ENCODE peak calls at places on chromosomes 7 and 10, in five cellular contexts. A is AG10803, J is dorsolateral prefrontal cortex, Q is AG09309, G is psoas muscle. O is an unnamed sample.

GRCh38 chr10:110615057-110615630 is 29.0 kb upstream of the RBM20 start:
- DNase-seq in A (no peak), J (no peak), Q (no peak), G (no peak), O (no peak)

GRCh38 chr7:148611692-148612091 is 21.1 kb downstream of the C7orf33 start:
- DNase-seq in A (no peak), J (no peak), Q (no peak), G (no peak), O (no peak)

GRCh38 chr7:24440851-24441250 is 132.4 kb upstream of the PALS2 start:
- DNase-seq in A (no peak), J (no peak), Q (no peak), G (no peak), O (no peak)

GRCh38 chr7:66626236-66626957 is 2.3 kb upstream of the KCTD7 start:
- DNase-seq in A (peak), J (no peak), Q (peak), G (no peak), O (no peak)

GRCh38 chr7:102024005-102024768 is 206.8 kb downstream of the CUX1 start:
- DNase-seq in A (no peak), J (no peak), Q (no peak), G (no peak), O (no peak)

GRCh38 chr7:148588168-148588890 is 2.2 kb upstream of the C7orf33 start:
- DNase-seq in A (no peak), J (no peak), Q (no peak), G (no peak), O (no peak)

GRCh38 chr7:42274052-42274451 is 37.0 kb upstream of the GLI3 start:
- DNase-seq in A (no peak), J (no peak), Q (no peak), G (no peak), O (no peak)

GRCh38 chr10:132360766-132361447 is 28.9 kb downstream of the LRRC27 start:
- DNase-seq in A (no peak), J (no peak), Q (no peak), G (peak), O (no peak)

GRCh38 chr10:4984971-4985594 is 18.6 kb downstream of the AKR1C2 start:
- DNase-seq in A (peak), J (no peak), Q (peak), G (no peak), O (no peak)

GRCh38 chr10:3287566-3288445 is 115.2 kb upstream of the PITRM1 start:
- DNase-seq in A (no peak), J (no peak), Q (no peak), G (no peak), O (no peak)

GRCh38 chr7:131034166-131034881 is 293.4 kb upstream of the MKLN1 start:
- DNase-seq in A (peak), J (peak), Q (no peak), G (no peak), O (no peak)

DNA sequence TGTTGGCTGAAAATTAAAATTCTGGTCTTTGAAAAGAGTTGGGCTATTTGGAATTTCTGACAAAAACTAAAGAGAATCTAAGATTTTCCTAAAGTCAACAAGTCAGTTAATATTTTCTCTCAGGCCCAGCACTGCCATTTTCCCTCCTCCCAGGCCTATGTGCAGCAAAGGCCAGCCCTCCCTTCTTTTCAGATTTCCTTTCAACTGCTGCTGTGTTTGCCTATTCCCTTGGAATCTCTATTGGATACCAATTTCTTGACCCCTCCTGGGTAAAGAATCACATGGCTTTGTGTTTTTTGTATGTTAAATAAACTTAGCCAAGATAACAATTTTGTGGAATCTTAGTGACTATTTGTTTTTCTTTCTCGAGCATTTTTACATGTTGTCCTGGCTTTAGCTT is 20.1 kb downstream of the MACC1 start:
- DNase-seq in A (no peak), J (no peak), Q (no peak), G (no peak), O (no peak)
- TF ChIP-seq CTCF in A (no peak), J (no peak), Q (no peak), G (no peak), O (no peak)

GRCh38 chr7:112668561-112668960 is 121.6 kb downstream of the TMEM168 start:
- DNase-seq in A (peak), J (no peak), Q (no peak), G (no peak), O (no peak)

GRCh38 chr7:112669306-112669705 is 120.9 kb downstream of the TMEM168 start:
- DNase-seq in A (no peak), J (no peak), Q (no peak), G (no peak), O (no peak)

DNA sequence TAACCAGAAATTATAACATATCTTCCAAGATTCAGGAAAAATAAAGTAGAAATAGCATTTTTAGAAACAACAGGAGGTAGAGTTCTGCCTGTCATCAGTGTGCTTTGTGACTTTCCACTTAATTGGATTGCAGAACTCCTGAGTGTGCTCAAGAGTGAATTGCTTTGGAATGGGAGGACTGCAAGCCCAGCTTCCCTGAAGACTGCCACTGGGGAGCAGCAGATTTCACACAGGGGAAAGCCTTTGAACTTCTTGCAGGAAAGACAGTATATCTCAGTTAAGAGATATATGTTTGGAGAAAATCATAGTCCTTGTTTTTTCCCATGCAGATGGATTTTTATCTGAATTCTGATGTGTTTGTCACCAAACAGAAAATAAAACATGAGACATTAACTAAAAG is 124.5 kb downstream of the TMEM168 start:
- DNase-seq in A (peak), J (no peak), Q (no peak), G (no peak), O (no peak)
- TF ChIP-seq CTCF in A (no peak), J (no peak), Q (peak), G (no peak), O (peak)

GRCh38 chr10:83050815-83051214 is 1088.5 kb upstream of the GHITM start:
- DNase-seq in A (no peak), J (no peak), Q (no peak), G (no peak), O (no peak)
- TF ChIP-seq CTCF in A (no peak), J (no peak), Q (no peak), G (no peak), O (no peak)

GRCh38 chr10:63343476-63343875 is 122.3 kb downstream of the JMJD1C start:
- DNase-seq in A (peak), J (no peak), Q (no peak), G (no peak), O (no peak)
- TF ChIP-seq CTCF in A (no peak), J (no peak), Q (no peak), G (no peak), O (no peak)

GRCh38 chr7:48165157-48165556 is 6.1 kb upstream of the ABCA13 start:
- DNase-seq in A (no peak), J (no peak), Q (no peak), G (no peak), O (no peak)

GRCh38 chr7:48170506-48170905 is 752 bp upstream of the ABCA13 start:
- DNase-seq in A (peak), J (no peak), Q (no peak), G (no peak), O (no peak)

GRCh38 chr7:48171190-48171589 is at the start of gene ABCA13:
- DNase-seq in A (peak), J (no peak), Q (no peak), G (no peak), O (no peak)

GRCh38 chr7:48173313-48173712 is 2.1 kb downstream of the ABCA13 start:
- DNase-seq in A (no peak), J (no peak), Q (no peak), G (no peak), O (no peak)

GRCh38 chr7:48168159-48168558 is 3.1 kb upstream of the ABCA13 start:
- DNase-seq in A (peak), J (no peak), Q (no peak), G (no peak), O (no peak)
- TF ChIP-seq CTCF in A (peak), J (no peak), Q (no peak), G (no peak), O (no peak)

DNA sequence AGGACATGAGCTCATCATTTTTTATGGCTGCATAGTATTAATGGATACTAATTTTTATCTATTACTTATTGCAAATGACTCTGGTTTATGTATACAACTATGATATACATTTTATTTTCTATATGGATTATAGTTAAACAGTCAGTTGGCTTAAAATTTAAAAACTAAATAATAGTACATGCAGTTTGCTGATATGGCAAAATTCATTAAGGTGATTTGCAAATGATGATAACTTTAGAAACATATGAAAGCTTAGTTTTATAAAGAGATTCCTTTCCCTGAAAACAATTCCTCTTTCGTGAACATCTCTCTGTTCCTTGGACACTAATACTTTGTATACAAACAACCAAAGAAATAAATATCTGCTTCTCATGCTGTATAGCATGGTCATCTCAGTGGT is 165.5 kb upstream of the SEMA3E start:
- DNase-seq in A (no peak), J (no peak), Q (no peak), G (no peak), O (no peak)
- TF ChIP-seq CTCF in A (no peak), J (no peak), Q (no peak), G (no peak), O (no peak)

DNA sequence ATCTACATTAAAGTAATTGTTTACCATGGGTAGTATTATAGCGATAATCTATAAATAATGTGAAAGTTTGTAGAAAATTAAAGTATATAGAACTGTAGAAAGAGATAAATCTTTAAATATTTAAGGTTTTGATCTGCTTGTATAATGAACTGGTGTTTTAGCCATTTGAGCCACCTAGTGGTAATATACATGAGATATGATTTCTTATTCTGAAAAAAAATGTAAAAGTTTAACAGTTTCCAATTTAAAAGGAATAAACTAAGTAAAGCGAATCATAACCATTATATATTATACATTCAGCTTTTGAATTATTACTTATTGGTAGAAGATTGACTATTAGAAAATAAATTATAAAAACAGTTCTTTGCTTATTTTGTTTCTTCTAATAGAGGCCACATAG is 91.2 kb downstream of the OTUD1 start:
- DNase-seq in A (peak), J (no peak), Q (no peak), G (no peak), O (no peak)
- TF ChIP-seq CTCF in A (peak), J (peak), Q (peak), G (peak), O (peak)

GRCh38 chr10:54799491-54799890 is 1.5 kb downstream of the PCDH15 start:
- DNase-seq in A (no peak), J (no peak), Q (no peak), G (no peak), O (no peak)

GRCh38 chr10:54796876-54797275 is 4.2 kb downstream of the PCDH15 start:
- DNase-seq in A (no peak), J (no peak), Q (no peak), G (no peak), O (no peak)

GRCh38 chr10:54797636-54798395 is 3.2 kb downstream of the PCDH15 start:
- DNase-seq in A (no peak), J (no peak), Q (no peak), G (no peak), O (no peak)

GRCh38 chr10:54800677-54801480 is at the start of gene PCDH15:
- DNase-seq in A (no peak), J (peak), Q (no peak), G (no peak), O (no peak)
- TF ChIP-seq CTCF in A (no peak), J (peak), Q (no peak), G (peak), O (no peak)

DNA sequence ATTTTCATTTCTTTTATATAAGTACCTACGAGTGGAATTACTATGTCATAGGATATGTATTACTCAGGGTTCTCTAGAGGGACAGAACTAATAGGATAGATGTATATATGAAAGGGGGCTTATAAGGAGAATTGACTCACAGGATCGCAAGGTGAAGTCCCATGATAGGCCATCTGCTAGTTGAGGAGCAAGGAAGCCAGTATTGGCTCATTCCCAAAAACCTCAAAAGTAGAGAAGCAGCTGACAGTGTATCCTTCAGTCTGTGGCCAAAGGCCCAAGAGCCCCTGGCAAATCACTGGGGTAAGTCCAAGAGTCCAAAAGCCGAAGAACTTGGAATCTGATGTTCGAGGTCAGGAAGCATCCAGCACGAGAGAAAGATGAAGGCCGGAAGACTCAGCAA is 59.8 kb downstream of the GALNT17 start:
- DNase-seq in A (no peak), J (no peak), Q (no peak), G (no peak), O (no peak)
- TF ChIP-seq CTCF in A (no peak), J (no peak), Q (no peak), G (no peak), O (no peak)

GRCh38 chr7:114539575-114539974 is 125.0 kb downstream of the FOXP2 start:
- DNase-seq in A (peak), J (no peak), Q (no peak), G (no peak), O (no peak)

GRCh38 chr7:114540291-114540690 is 125.7 kb downstream of the FOXP2 start:
- DNase-seq in A (no peak), J (no peak), Q (no peak), G (no peak), O (no peak)

GRCh38 chr7:114530074-114530611 is 115.5 kb downstream of the FOXP2 start:
- DNase-seq in A (peak), J (no peak), Q (no peak), G (no peak), O (no peak)

GRCh38 chr7:114533151-114533550 is 118.5 kb downstream of the FOXP2 start:
- DNase-seq in A (no peak), J (no peak), Q (no peak), G (no peak), O (no peak)

GRCh38 chr7:114534957-114535356 is 120.3 kb downstream of the FOXP2 start:
- DNase-seq in A (no peak), J (no peak), Q (no peak), G (no peak), O (no peak)
- TF ChIP-seq CTCF in A (no peak), J (no peak), Q (no peak), G (no peak), O (no peak)

O was measured in GM06990.